ENCODE peak calls at places on chromosomes 1 and 21, in four cellular contexts. W is uterus, E is AG09309, N is fibroblast of mammary gland. G is an unnamed sample.

GRCh38 chr1:36638268-36638667 is 155.6 kb upstream of the CSF3R start:
- DNase-seq in E (no peak), W (no peak), N (no peak), G (no peak)

GRCh38 chr1:185972096-185972875 is 238.1 kb downstream of the HMCN1 start:
- DNase-seq in E (no peak), N (no peak), W (no peak), G (no peak)

GRCh38 chr1:152107289-152107983 is 7.8 kb downstream of the TCHH start:
- DNase-seq in E (no peak), N (no peak), W (no peak), G (no peak)

GRCh38 chr1:158931055-158931737 is at the start of gene PYHIN1:
- DNase-seq in E (no peak), W (no peak), N (no peak), G (no peak)

GRCh38 chr1:109776206-109776835 is 12.6 kb upstream of the EPS8L3 start:
- DNase-seq in N (no peak), W (peak), E (no peak), G (no peak)

GRCh38 chr1:87786861-87787548 is 458.3 kb downstream of the LMO4 start:
- DNase-seq in N (no peak), W (no peak), E (no peak), G (no peak)

GRCh38 chr1:56180806-56181205 is 398.6 kb downstream of the PLPP3 start:
- DNase-seq in W (no peak), E (no peak), N (peak), G (no peak)

GRCh38 chr21:27674037-27674436 is 707.1 kb upstream of the ADAMTS5 start:
- DNase-seq in W (no peak), N (peak), E (peak), G (no peak)

GRCh38 chr1:93669369-93669768 is 12.3 kb downstream of the BCAR3 start:
- DNase-seq in N (no peak), E (no peak), W (no peak), G (peak)

GRCh38 chr1:59025898-59026426 is 242.1 kb upstream of the JUN start:
- DNase-seq in N (peak), W (no peak), E (no peak), G (no peak)

GRCh38 chr1:7932524-7933149 is 8.0 kb downstream of the TNFRSF9 start:
- DNase-seq in N (no peak), W (no peak), E (no peak), G (no peak)

GRCh38 chr1:26602378-26602959 is 72.9 kb downstream of the RPS6KA1 start:
- DNase-seq in N (peak), E (no peak), W (peak), G (peak)

GRCh38 chr1:183757061-183757460 is 47.9 kb upstream of the RGL1 start:
- DNase-seq in N (peak), W (no peak), E (peak), G (no peak)

DNA sequence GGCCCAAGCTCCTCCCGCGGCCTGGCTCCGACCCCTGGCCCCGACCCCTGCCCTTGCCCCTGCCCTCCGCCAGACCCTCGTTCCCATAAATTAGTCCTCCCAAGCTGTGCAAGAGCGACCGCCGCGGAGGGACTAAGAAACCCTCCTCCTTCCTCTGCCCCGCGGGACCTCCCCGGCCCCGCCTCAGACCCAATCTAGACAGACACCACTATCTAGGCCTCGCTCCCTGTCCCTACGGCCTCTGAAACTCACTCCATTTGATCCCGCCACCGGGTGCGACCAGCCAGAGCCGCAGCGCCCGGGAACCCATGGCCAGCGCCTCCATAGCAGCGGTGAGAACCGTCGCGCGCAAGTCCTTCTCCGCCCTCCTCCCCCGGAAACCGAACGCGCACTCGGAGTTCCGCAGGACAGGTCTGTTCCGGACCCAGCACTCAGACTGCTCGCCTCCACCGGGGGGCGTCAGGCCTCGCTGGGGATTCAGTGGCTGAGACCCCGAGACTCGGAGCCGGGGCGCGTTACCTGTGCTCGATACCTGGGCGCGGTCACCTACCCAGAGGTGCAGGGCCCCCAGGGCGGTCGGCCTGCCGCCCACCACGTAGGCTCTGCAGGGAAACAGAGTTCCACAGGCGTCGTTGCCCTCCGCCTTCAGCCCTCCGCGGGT is at the start of gene MRPL39:
- DNase-seq in N (peak), E (peak), W (peak), G (peak)
- TF ChIP-seq CTCF in N (peak), E (peak), W (peak), G (peak)

GRCh38 chr1:195897072-195897471 is 711.2 kb downstream of the KCNT2 start:
- DNase-seq in E (no peak), N (no peak), W (no peak), G (no peak)
- TF ChIP-seq CTCF in E (no peak), N (no peak), W (no peak), G (peak)

DNA sequence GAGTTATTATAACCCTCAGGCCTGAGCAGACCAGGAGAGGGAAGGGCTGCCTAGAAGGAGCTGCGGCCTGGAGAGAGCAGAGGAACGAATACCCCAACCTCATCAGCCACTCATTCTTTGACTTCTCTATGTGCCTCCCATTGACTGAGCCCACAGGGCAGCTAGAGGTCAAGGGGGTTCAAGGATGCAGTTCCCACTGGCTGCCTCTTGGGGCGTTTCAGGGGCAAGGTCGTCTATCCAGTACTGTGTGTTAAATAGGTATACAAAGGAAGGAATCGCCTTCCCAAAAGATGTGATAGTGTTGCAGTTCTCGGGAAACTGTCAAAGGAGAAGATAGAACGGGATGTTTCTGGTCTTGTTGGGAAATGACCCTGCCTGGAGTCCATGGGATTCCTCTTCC is 250.6 kb downstream of the PRDM2 start:
- DNase-seq in N (no peak), W (no peak), E (no peak), G (peak)
- TF ChIP-seq CTCF in N (peak), W (no peak), E (no peak), G (peak)

GRCh38 chr1:9835404-9835757 is 11.6 kb upstream of the CLSTN1 start:
- DNase-seq in W (no peak), E (no peak), N (no peak), G (no peak)

GRCh38 chr1:9836632-9836960 is 12.8 kb upstream of the CLSTN1 start:
- DNase-seq in E (no peak), W (peak), N (no peak), G (no peak)

GRCh38 chr1:9833632-9834031 is 9.9 kb upstream of the CLSTN1 start:
- DNase-seq in E (no peak), N (no peak), W (no peak), G (no peak)

GRCh38 chr1:9838946-9839345 is 15.2 kb upstream of the CLSTN1 start:
- DNase-seq in N (no peak), E (no peak), W (no peak), G (no peak)

GRCh38 chr1:9835758-9836631 is 12.2 kb upstream of the CLSTN1 start:
- DNase-seq in N (peak), E (no peak), W (peak), G (no peak)
- TF ChIP-seq CTCF in N (no peak), E (no peak), W (no peak), G (no peak)

GRCh38 chr1:229874609-229875008 is 192.4 kb upstream of the GALNT2 start:
- DNase-seq in N (no peak), E (no peak), W (no peak), G (no peak)
- TF ChIP-seq CTCF in N (no peak), E (no peak), W (no peak), G (no peak)

DNA sequence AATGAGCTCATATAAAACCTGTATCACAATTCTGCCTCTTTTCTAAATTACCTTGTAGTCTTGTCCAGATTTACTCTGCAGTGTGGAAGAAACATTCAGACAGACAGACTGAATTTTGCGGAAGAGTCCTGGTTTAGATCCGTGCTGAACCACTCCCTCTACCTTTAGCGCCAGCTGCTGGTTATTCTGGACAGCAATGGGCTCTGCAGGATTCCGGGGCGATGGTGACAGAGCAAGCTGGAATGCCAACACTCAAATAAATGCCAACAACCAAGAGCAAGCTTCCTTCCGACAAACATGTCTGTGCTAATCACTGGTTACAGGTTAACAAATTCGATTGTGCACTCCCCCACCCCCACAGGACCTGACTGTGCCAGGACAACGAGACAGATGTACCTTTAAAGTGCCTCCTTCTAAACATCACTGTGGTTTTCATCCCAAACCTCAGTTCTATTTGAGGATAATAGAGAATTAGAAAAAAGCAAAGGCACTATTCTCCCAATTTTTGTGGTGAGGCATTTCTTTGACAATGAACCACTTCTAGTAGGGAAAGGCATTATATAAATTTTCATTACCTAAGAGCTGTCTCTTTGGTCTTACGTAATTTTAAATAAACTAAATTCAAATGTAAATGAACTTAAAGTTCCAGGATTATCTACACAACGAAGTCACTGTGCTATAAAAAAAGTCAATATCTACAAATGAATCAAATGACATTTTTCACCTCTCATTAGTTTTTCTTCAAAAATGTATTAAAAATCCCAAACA is 90.4 kb downstream of the INTS7 start:
- DNase-seq in E (no peak), N (peak), W (no peak), G (peak)
- TF ChIP-seq CTCF in E (peak), N (peak), W (no peak), G (no peak)

DNA sequence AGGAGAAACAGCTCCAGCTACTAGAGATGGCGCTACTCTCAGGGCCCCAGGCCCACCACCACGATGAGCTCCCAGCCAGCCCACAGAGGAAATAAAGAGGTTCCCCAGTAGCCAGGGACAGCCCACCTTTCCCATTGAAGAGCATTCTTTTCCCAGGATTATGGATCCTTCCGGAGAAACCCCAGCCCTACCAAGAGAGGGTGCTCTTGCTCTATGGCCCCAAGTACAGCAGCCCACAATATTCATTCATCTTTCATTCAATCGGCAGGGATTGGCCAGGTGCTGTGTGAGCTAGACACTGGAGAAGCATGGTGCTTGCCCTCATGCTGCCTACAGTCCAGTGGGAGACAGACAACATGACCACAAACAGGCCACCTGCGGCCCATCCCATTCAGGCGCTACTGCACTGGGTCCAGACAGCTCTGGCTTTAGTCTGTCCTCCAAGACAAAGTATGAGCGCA is 29.9 kb downstream of the PMVK start:
- DNase-seq in W (no peak), N (peak), E (no peak), G (no peak)
- TF ChIP-seq CTCF in W (no peak), N (peak), E (peak), G (no peak)

DNA sequence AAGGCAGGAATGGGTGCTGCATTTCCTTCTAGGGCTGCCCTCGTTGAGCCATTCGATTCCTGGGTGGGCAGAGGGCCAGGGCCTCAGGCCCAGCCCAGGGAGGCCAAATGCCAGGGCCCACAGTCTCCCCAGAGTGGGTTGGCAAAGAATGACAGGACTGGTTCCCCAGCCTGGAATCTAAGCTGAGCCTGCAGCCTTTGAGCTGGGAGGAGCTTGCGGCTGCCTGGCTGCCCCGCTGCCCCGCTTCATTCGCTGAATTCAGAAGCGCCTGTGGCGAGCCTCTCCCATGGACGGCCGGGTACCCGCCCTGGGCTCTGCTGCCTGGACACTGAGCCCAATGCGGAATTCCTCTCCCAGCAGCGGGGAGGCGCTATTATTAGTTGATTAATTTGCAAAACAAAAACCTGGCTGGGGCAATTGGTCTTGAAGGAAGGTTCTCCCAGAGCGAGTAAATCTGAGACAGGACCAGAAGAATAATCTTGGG is 32.3 kb upstream of the TARDBP start:
- DNase-seq in E (peak), W (peak), N (peak), G (peak)
- TF ChIP-seq CTCF in E (peak), W (peak), N (peak), G (no peak)

GRCh38 chr1:90133133-90133532 is 138.2 kb downstream of the ZNF326 start:
- DNase-seq in W (no peak), N (peak), E (no peak), G (peak)
- TF ChIP-seq CTCF in W (no peak), N (peak), E (peak), G (peak)

G was measured in endothelial cell.